ENCODE peak calls at places on chromosomes 13 and 19, in six cellular contexts. One of them, this sample, is unnamed.

GRCh38 chr13:99150575-99151370 is 49.9 kb upstream of the UBAC2 start:
- DNase-seq in SK-N-SH: no peak
- DNase-seq in GM23248: peak; percentile 88
- DNase-seq in PC-3: peak; percentile 89
- DNase-seq in MM.1S: no peak
- DNase-seq in GM23338: no peak
- DNase-seq in this sample: no peak

GRCh38 chr13:31485651-31486051 is 253.7 kb upstream of the RXFP2 start:
- DNase-seq in MM.1S: no peak
- DNase-seq in SK-N-SH: peak; percentile 23
- DNase-seq in PC-3: no peak
- DNase-seq in GM23338: no peak
- DNase-seq in GM23248: peak; percentile 60
- DNase-seq in this sample: no peak

GRCh38 chr19:10928563-10929401 is at the start of the genes TIMM29 and YIPF2:
- DNase-seq in PC-3: peak; percentile 100
- DNase-seq in GM23338: peak; percentile 99
- DNase-seq in GM23248: peak; percentile 99
- DNase-seq in SK-N-SH: peak; percentile 98
- DNase-seq in MM.1S: peak; percentile 99
- DNase-seq in this sample: peak; percentile 98

GRCh38 chr19:11463391-11463790 is 17.5 kb downstream of the ELAVL3 start:
- DNase-seq in GM23338: no peak
- DNase-seq in SK-N-SH: no peak
- DNase-seq in PC-3: no peak
- DNase-seq in MM.1S: no peak
- DNase-seq in GM23248: no peak
- DNase-seq in this sample: peak; percentile 38

GRCh38 chr13:109309625-109310363 is 476.6 kb downstream of the IRS2 start:
- DNase-seq in SK-N-SH: no peak
- DNase-seq in MM.1S: no peak
- DNase-seq in PC-3: no peak
- DNase-seq in GM23338: no peak
- DNase-seq in GM23248: no peak
- DNase-seq in this sample: no peak

GRCh38 chr13:97319088-97319487 is 97.0 kb downstream of the MBNL2 start:
- DNase-seq in SK-N-SH: no peak
- DNase-seq in MM.1S: no peak
- DNase-seq in PC-3: no peak
- DNase-seq in GM23338: no peak
- DNase-seq in GM23248: peak; percentile 20
- DNase-seq in this sample: no peak

GRCh38 chr13:51275101-51275500 is 52.9 kb downstream of the FAM124A start:
- DNase-seq in MM.1S: no peak
- DNase-seq in PC-3: no peak
- DNase-seq in GM23338: no peak
- DNase-seq in SK-N-SH: no peak
- DNase-seq in GM23248: no peak
- DNase-seq in this sample: no peak

GRCh38 chr19:13195678-13196077 is 45.5 kb downstream of the IER2 start:
- DNase-seq in GM23248: no peak
- DNase-seq in GM23338: peak; percentile 91
- DNase-seq in PC-3: no peak
- DNase-seq in MM.1S: peak; percentile 60
- DNase-seq in SK-N-SH: no peak
- DNase-seq in this sample: peak; percentile 84

GRCh38 chr13:96686286-96686685 is 308.0 kb downstream of the OXGR1 start:
- DNase-seq in MM.1S: no peak
- DNase-seq in GM23338: no peak
- DNase-seq in GM23248: no peak
- DNase-seq in SK-N-SH: no peak
- DNase-seq in PC-3: no peak
- DNase-seq in this sample: no peak

GRCh38 chr19:2122251-2122650 is 25.5 kb downstream of the IZUMO4 start:
- DNase-seq in GM23338: no peak
- DNase-seq in SK-N-SH: no peak
- DNase-seq in MM.1S: no peak
- DNase-seq in PC-3: no peak
- DNase-seq in GM23248: no peak
- DNase-seq in this sample: no peak

GRCh38 chr13:23810842-23811241 is 78.4 kb downstream of the MIPEP start:
- DNase-seq in GM23338: peak; percentile 48
- DNase-seq in GM23248: no peak
- DNase-seq in PC-3: no peak
- DNase-seq in MM.1S: no peak
- DNase-seq in SK-N-SH: no peak
- DNase-seq in this sample: peak; percentile 75

GRCh38 chr19:51030631-51031030 is 4.2 kb downstream of the KLK12 start:
- DNase-seq in GM23338: peak; percentile 37
- DNase-seq in GM23248: no peak
- DNase-seq in MM.1S: no peak
- DNase-seq in SK-N-SH: peak; percentile 12
- DNase-seq in PC-3: no peak
- DNase-seq in this sample: no peak

GRCh38 chr13:79812070-79812850 is 331.3 kb downstream of the NDFIP2 start:
- DNase-seq in MM.1S: no peak
- DNase-seq in GM23338: no peak
- DNase-seq in GM23248: no peak
- DNase-seq in PC-3: no peak
- DNase-seq in SK-N-SH: no peak
- DNase-seq in this sample: no peak

GRCh38 chr13:94427313-94427712 is 52.2 kb downstream of the DCT start:
- DNase-seq in GM23338: no peak
- DNase-seq in MM.1S: no peak
- DNase-seq in PC-3: no peak
- DNase-seq in SK-N-SH: peak; percentile 40
- DNase-seq in GM23248: no peak
- DNase-seq in this sample: no peak

GRCh38 chr13:41842029-41842428 is 118.9 kb downstream of the VWA8 start:
- DNase-seq in MM.1S: no peak
- DNase-seq in GM23338: no peak
- DNase-seq in SK-N-SH: no peak
- DNase-seq in PC-3: no peak
- DNase-seq in GM23248: no peak
- DNase-seq in this sample: no peak

GRCh38 chr13:61486496-61486895 is 70.8 kb upstream of the PCDH20 start:
- DNase-seq in PC-3: no peak
- DNase-seq in MM.1S: no peak
- DNase-seq in GM23248: no peak
- DNase-seq in SK-N-SH: no peak
- DNase-seq in GM23338: no peak
- DNase-seq in this sample: no peak

GRCh38 chr19:1264801-1265610 is 4.1 kb upstream of the CIRBP start:
- DNase-seq in SK-N-SH: no peak
- DNase-seq in GM23248: peak; percentile 95
- DNase-seq in PC-3: peak; percentile 90
- DNase-seq in MM.1S: no peak
- DNase-seq in GM23338: peak; percentile 87
- DNase-seq in this sample: peak; percentile 91

GRCh38 chr13:97945792-97946419 is 7.6 kb upstream of the IPO5 start:
- DNase-seq in SK-N-SH: no peak
- DNase-seq in MM.1S: no peak
- DNase-seq in GM23338: no peak
- DNase-seq in PC-3: peak; percentile 43
- DNase-seq in GM23248: peak; percentile 32
- DNase-seq in this sample: no peak

GRCh38 chr13:80871481-80871880 is 530.6 kb upstream of the SPRY2 start:
- DNase-seq in MM.1S: no peak
- DNase-seq in SK-N-SH: no peak
- DNase-seq in GM23338: no peak
- DNase-seq in PC-3: peak; percentile 82
- DNase-seq in GM23248: no peak
- DNase-seq in this sample: no peak

GRCh38 chr19:50204811-50205675 is 1.6 kb downstream of the MYH14 start:
- DNase-seq in PC-3: peak; percentile 85
- DNase-seq in GM23338: peak; percentile 96
- DNase-seq in SK-N-SH: peak; percentile 33
- DNase-seq in GM23248: no peak
- DNase-seq in MM.1S: no peak
- DNase-seq in this sample: no peak

GRCh38 chr13:20684535-20684934 is 19.0 kb upstream of the IL17D start:
- DNase-seq in GM23338: peak; percentile 33
- DNase-seq in SK-N-SH: no peak
- DNase-seq in MM.1S: no peak
- DNase-seq in GM23248: peak; percentile 35
- DNase-seq in PC-3: peak; percentile 65
- DNase-seq in this sample: no peak

GRCh38 chr13:80881495-80882482 is 540.9 kb upstream of the SPRY2 start:
- DNase-seq in GM23338: no peak
- DNase-seq in SK-N-SH: no peak
- DNase-seq in MM.1S: no peak
- DNase-seq in GM23248: no peak
- DNase-seq in PC-3: peak; percentile 45
- DNase-seq in this sample: no peak

GRCh38 chr19:55703790-55704215 is 28.8 kb downstream of the EPN1 start:
- DNase-seq in GM23338: peak; percentile 86
- DNase-seq in SK-N-SH: peak; percentile 83
- DNase-seq in MM.1S: no peak
- DNase-seq in GM23248: peak; percentile 66
- DNase-seq in PC-3: no peak
- DNase-seq in this sample: peak; percentile 19
- TF ChIP-seq EZH2phosphoT487 in GM23338: no peak
- TF ChIP-seq EZH2phosphoT487 in SK-N-SH: no peak
- TF ChIP-seq EZH2phosphoT487 in MM.1S: no peak
- TF ChIP-seq EZH2phosphoT487 in GM23248: no peak
- TF ChIP-seq EZH2phosphoT487 in PC-3: no peak
- TF ChIP-seq EZH2phosphoT487 in this sample: no peak

DNA sequence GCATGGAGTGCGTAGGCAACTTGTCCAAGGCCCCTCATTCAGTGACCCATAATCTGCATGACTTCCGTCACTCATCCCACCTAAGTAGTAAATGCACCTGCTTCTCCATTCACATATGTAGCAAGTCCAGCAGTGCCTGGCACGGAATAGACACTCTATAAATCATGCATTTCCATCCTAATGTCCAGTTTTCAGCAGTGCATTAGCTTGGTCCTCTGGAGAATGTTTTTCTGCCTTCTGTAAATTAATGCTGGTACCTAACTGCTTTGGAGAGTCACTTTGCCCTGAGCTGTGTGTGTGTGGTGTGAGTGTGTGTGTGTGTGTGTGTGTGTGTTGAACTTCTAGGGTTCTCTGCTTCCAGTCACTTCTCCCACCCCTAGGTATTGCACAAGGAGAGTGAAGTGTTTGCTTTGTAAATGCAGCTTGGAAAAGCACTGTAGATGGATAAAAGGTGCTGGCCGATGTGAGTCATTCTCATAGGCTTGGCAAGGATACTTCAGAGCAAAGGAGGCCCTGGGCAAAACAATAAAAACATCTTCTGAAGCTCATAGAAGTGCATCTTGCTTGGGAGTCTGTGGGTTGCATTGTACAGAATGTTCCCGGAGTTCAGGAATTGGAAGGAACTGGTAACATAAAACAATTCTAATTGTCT is 181.8 kb downstream of the KATNAL1 start:
- DNase-seq in MM.1S: no peak
- DNase-seq in SK-N-SH: no peak
- DNase-seq in GM23248: peak; percentile 95
- DNase-seq in PC-3: peak; percentile 89
- DNase-seq in GM23338: no peak
- DNase-seq in this sample: no peak
- TF ChIP-seq EZH2phosphoT487 in MM.1S: no peak
- TF ChIP-seq EZH2phosphoT487 in SK-N-SH: no peak
- TF ChIP-seq EZH2phosphoT487 in GM23248: no peak
- TF ChIP-seq EZH2phosphoT487 in PC-3: no peak
- TF ChIP-seq EZH2phosphoT487 in GM23338: no peak
- TF ChIP-seq EZH2phosphoT487 in this sample: no peak

GRCh38 chr13:30116379-30116778 is 191.0 kb downstream of the KATNAL1 start:
- DNase-seq in GM23248: no peak
- DNase-seq in GM23338: no peak
- DNase-seq in MM.1S: no peak
- DNase-seq in PC-3: no peak
- DNase-seq in SK-N-SH: no peak
- DNase-seq in this sample: no peak

GRCh38 chr13:30113531-30113930 is 193.8 kb downstream of the KATNAL1 start:
- DNase-seq in SK-N-SH: no peak
- DNase-seq in MM.1S: no peak
- DNase-seq in PC-3: no peak
- DNase-seq in GM23338: no peak
- DNase-seq in GM23248: peak; percentile 39
- DNase-seq in this sample: no peak

GRCh38 chr13:30115257-30115600 is 192.1 kb downstream of the KATNAL1 start:
- DNase-seq in PC-3: no peak
- DNase-seq in GM23338: no peak
- DNase-seq in SK-N-SH: no peak
- DNase-seq in MM.1S: no peak
- DNase-seq in GM23248: no peak
- DNase-seq in this sample: no peak

GRCh38 chr13:30113983-30114491 is 193.3 kb downstream of the KATNAL1 start:
- DNase-seq in SK-N-SH: no peak
- DNase-seq in GM23248: peak; percentile 67
- DNase-seq in PC-3: no peak
- DNase-seq in GM23338: peak; percentile 32
- DNase-seq in MM.1S: no peak
- DNase-seq in this sample: no peak

GRCh38 chr13:30114586-30115256 is 192.6 kb downstream of the KATNAL1 start:
- DNase-seq in SK-N-SH: peak; percentile 90
- DNase-seq in GM23338: peak; percentile 93
- DNase-seq in GM23248: peak; percentile 94
- DNase-seq in PC-3: peak; percentile 87
- DNase-seq in MM.1S: peak; percentile 79
- DNase-seq in this sample: peak; percentile 90
- TF ChIP-seq EZH2phosphoT487 in SK-N-SH: no peak
- TF ChIP-seq EZH2phosphoT487 in GM23338: no peak
- TF ChIP-seq EZH2phosphoT487 in GM23248: no peak
- TF ChIP-seq EZH2phosphoT487 in PC-3: peak; percentile 65
- TF ChIP-seq EZH2phosphoT487 in MM.1S: no peak
- TF ChIP-seq EZH2phosphoT487 in this sample: no peak

GRCh38 chr13:102911336-102911735 is 65.5 kb downstream of the ERCC5 start:
- DNase-seq in PC-3: peak; percentile 90
- DNase-seq in SK-N-SH: no peak
- DNase-seq in GM23248: no peak
- DNase-seq in MM.1S: no peak
- DNase-seq in GM23338: no peak
- DNase-seq in this sample: no peak
- TF ChIP-seq EZH2phosphoT487 in PC-3: no peak
- TF ChIP-seq EZH2phosphoT487 in SK-N-SH: no peak
- TF ChIP-seq EZH2phosphoT487 in GM23248: no peak
- TF ChIP-seq EZH2phosphoT487 in MM.1S: no peak
- TF ChIP-seq EZH2phosphoT487 in GM23338: no peak
- TF ChIP-seq EZH2phosphoT487 in this sample: no peak

GRCh38 chr19:41353466-41354342 is at the start of gene TGFB1:
- DNase-seq in GM23338: peak; percentile 86
- DNase-seq in PC-3: peak; percentile 77
- DNase-seq in SK-N-SH: peak; percentile 96
- DNase-seq in GM23248: peak; percentile 94
- DNase-seq in MM.1S: peak; percentile 84
- DNase-seq in this sample: peak; percentile 93
- TF ChIP-seq EZH2phosphoT487 in GM23338: no peak
- TF ChIP-seq EZH2phosphoT487 in PC-3: no peak
- TF ChIP-seq EZH2phosphoT487 in SK-N-SH: no peak
- TF ChIP-seq EZH2phosphoT487 in GM23248: no peak
- TF ChIP-seq EZH2phosphoT487 in MM.1S: no peak
- TF ChIP-seq EZH2phosphoT487 in this sample: no peak

This sample was measured in OCI-LY7.